ENCODE peak calls at places on chromosomes 1 and 21, in four cellular contexts. E is IMR-90, I is GM23338, H is neural progenitor cell. D is an unnamed sample.

GRCh38 chr1:224704409-224704735 is 88.3 kb downstream of the CNIH3 start:
- DNase-seq in E (no peak), I (no peak), H (no peak), D (no peak)

GRCh38 chr1:97680894-97681293 is 239.9 kb downstream of the DPYD start:
- DNase-seq in I (peak; percentile 5), E (peak; percentile 5), H (no peak), D (no peak)

GRCh38 chr21:38310619-38311018 is 53.8 kb downstream of the KCNJ15 start:
- DNase-seq in E (peak; percentile 49), I (no peak), H (no peak), D (no peak)

GRCh38 chr1:32981003-32981909 is 16.6 kb upstream of the RNF19B start:
- DNase-seq in E (peak; percentile 94), H (no peak), I (peak; percentile 45), D (peak; percentile 55)

GRCh38 chr1:204431310-204432184 is 19.9 kb upstream of the PPP1R15B start:
- DNase-seq in E (peak; percentile 82), I (peak; percentile 90), H (peak; percentile 84), D (peak; percentile 58)

GRCh38 chr1:116853680-116854191 is 56.0 kb upstream of the PTGFRN start:
- DNase-seq in H (peak; percentile 30), I (peak; percentile 75), E (peak; percentile 65), D (peak; percentile 100)

GRCh38 chr1:221240652-221241051 is 361.4 kb downstream of the HLX start:
- DNase-seq in I (no peak), H (no peak), E (no peak), D (no peak)

GRCh38 chr1:216710598-216711333 is 12.5 kb downstream of the ESRRG start:
- DNase-seq in H (no peak), E (no peak), I (no peak), D (no peak)

GRCh38 chr1:240946926-240947325 is 335.0 kb upstream of the GREM2 start:
- DNase-seq in H (peak; percentile 56), E (peak; percentile 54), I (peak; percentile 69), D (peak; percentile 24)

GRCh38 chr1:164087893-164088292 is 471.1 kb upstream of the PBX1 start:
- DNase-seq in H (no peak), I (no peak), E (no peak), D (no peak)

DNA sequence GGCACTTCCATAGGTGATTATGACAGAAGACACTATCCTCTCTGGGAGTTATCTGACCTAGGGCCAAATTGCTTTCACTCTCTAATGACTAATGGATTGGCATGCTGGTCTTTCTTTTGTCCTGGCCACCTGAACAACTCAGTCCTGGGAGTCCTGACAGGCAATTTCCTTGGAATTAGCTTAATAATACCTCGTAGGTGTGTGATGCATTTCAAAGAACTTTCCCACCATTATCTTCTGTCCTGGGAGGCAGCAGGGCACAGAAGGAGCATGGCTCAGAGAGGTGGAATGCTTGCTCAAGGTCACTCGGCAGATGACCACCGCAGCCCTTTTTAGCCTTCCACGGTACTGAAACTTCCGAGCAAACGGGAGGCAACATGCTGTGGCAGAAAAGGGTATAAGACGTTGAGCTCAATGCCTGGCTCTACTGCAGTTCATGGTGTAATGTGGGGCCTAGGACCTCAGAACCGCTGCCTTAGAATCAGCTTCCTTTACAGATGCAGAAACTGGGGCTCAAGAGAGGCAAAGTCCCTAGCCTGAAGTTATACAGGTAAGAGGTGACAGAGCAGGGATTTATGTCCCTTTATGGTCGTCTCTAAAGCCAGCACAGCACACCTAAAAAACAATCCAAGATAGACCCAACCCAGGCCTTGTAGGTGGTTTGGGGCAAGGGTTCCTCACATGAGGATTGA is 3.2 kb downstream of the ID3 start:
- DNase-seq in H (peak; percentile 63), I (peak; percentile 97), E (peak; percentile 86), D (peak; percentile 47)
- H3K4me2 ChIP-seq in H (peak overlapping the region; percentile 90), I (peak overlapping the region; percentile 93), E (peak overlapping the region; percentile 93), D (peak overlapping the region; percentile 89)

DNA sequence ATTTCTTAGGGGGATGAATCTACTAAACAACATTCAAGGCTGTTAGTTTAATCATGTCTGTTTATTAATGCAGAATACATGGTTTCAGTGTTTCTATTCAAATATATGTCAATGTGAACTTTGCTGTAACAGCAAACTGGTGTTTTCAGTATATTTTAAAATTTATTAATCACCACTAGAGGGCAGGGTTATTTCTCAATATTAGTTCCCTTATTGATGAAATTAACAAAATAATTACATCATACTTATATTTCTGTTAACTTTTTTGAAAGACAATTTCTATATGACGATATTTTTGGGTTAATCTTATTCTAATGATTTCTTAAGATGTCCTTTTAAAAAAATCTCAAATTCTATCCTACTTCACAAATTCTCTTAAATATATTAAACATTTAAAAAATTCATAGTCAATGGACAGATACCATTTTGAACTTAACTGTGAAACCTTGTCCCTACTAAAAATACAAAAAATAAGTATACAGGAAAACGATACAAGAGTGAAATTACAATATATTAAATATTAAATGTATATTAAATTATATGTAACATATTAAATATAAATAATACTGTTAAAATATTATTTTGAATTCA is 1034.1 kb upstream of the PRMT6 start:
- DNase-seq in I (peak; percentile 55), H (no peak), E (no peak), D (no peak)
- TF ChIP-seq CTCF in I (no peak), H (peak; percentile 70), E (peak; percentile 34), D (peak; percentile 88)

GRCh38 chr1:41482001-41482765 is 2.3 kb downstream of the EDN2 start:
- DNase-seq in H (no peak), I (no peak), E (no peak), D (peak; percentile 88)
- H3K4me2 ChIP-seq in H (no peak overlapping the region), I (no peak overlapping the region), E (no peak overlapping the region), D (no peak overlapping the region)

GRCh38 chr1:198794498-198794897 is 155.7 kb downstream of the PTPRC start:
- DNase-seq in H (no peak), I (no peak), E (peak; percentile 85), D (no peak)

GRCh38 chr1:198788561-198789064 is 149.8 kb downstream of the PTPRC start:
- DNase-seq in E (no peak), I (peak; percentile 88), H (peak; percentile 81), D (no peak)
- TF ChIP-seq CTCF in E (peak; percentile 9), I (peak; percentile 76), H (peak; percentile 76), D (no peak)

GRCh38 chr1:155864393-155864792 is 5.0 kb downstream of the SYT11 start:
- DNase-seq in H (no peak), E (peak; percentile 68), I (no peak), D (no peak)

GRCh38 chr1:155872527-155872926 is 13.2 kb downstream of the SYT11 start:
- DNase-seq in E (no peak), I (no peak), H (peak; percentile 51), D (no peak)

GRCh38 chr1:155871390-155871789 is 12.0 kb downstream of the SYT11 start:
- DNase-seq in I (no peak), H (peak; percentile 38), E (peak; percentile 31), D (no peak)

DNA sequence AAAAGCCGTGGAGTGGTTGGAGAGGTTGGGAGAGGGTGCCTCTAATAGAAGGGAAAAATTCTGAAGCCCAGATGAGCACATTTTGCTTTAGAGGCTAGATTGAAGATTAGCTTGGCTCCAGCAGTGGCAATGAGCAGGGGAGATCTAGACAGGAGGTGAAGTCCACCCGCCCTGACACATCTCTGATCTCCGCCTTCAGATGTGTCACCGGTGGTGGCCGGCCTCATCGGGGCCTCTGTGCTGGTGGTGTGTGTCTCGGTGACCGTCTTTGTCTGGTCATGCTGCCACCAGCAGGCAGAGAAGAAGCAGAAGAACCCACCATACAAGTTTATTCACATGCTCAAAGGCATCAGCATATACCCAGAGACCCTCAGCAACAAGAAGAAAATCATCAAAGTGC is 8.4 kb downstream of the SYT11 start:
- DNase-seq in E (no peak), H (no peak), I (no peak), D (no peak)
- H3K4me2 ChIP-seq in E (no peak overlapping the region), H (no peak overlapping the region), I (no peak overlapping the region), D (no peak overlapping the region)

DNA sequence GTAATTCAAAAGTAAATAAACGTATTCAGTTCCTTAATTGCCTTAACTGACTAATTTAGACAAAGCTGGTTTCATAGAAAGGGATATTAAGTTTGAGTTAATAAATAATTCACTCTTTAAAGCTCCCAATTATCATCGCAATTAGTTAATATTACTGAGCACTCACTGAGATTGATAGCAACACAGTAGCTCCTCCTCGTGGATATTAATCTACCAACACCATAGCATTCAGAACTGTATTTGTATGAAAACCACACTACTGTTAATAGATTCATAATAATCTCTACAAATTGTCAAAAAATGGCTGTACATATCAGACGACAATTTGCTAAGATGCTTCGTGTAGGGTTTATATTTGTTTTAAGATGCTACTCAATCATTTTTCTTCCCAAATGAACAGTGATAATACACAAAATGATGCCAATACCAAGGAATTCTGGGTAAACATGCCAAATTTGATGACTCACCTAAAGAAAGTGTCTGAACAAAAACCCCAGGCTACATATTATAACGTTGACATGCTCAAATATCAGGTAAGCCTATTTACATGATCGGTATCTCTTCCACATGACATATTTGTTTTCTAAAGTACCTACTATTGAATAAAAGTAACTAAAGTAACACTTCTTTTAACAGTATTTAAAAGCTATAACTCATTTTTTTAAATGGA is 18.8 kb upstream of the DYNLT5 start:
- DNase-seq in H (no peak), E (no peak), I (no peak), D (no peak)
- TF ChIP-seq CTCF in H (no peak), E (no peak), I (no peak), D (peak; percentile 30)

D was measured in PC-9.